ENCODE peak calls at places on chromosomes 13 and 19, in nine cellular contexts. One of them, this sample, is unnamed.
A peak's percentile ranks its signal among the peaks of the same experiment; 100 is the strongest.

GRCh38 chr19:41872775-41873647 is 4.1 kb upstream of the CD79A start:
- DNase-seq in coronary artery: no peak
- DNase-seq in spleen: peak; percentile 94
- DNase-seq in C1 segment of cervical spinal cord: peak; percentile 10
- DNase-seq in NB4: peak; percentile 67
- DNase-seq in Kasumi-1: peak; percentile 74
- DNase-seq in SK-N-SH: peak; percentile 72
- DNase-seq in effector CD4-positive, alpha-beta T cell: peak; percentile 64
- DNase-seq in RCC 7860: peak; percentile 64
- DNase-seq in this sample: peak; percentile 86

GRCh38 chr13:76921516-76921915 is 26.8 kb upstream of the ACOD1 start:
- DNase-seq in coronary artery: no peak
- DNase-seq in spleen: no peak
- DNase-seq in C1 segment of cervical spinal cord: no peak
- DNase-seq in NB4: no peak
- DNase-seq in Kasumi-1: no peak
- DNase-seq in SK-N-SH: no peak
- DNase-seq in effector CD4-positive, alpha-beta T cell: no peak
- DNase-seq in RCC 7860: no peak
- DNase-seq in this sample: no peak

GRCh38 chr19:2661615-2662014 is 40.9 kb downstream of the GNG7 start:
- DNase-seq in coronary artery: no peak
- DNase-seq in spleen: no peak
- DNase-seq in C1 segment of cervical spinal cord: no peak
- DNase-seq in NB4: peak; percentile 37
- DNase-seq in Kasumi-1: peak; percentile 13
- DNase-seq in SK-N-SH: no peak
- DNase-seq in effector CD4-positive, alpha-beta T cell: no peak
- DNase-seq in RCC 7860: no peak
- DNase-seq in this sample: no peak

GRCh38 chr13:25167775-25168174 is 4.3 kb downstream of the AMER2 start:
- DNase-seq in coronary artery: no peak
- DNase-seq in spleen: no peak
- DNase-seq in C1 segment of cervical spinal cord: no peak
- DNase-seq in NB4: no peak
- DNase-seq in Kasumi-1: no peak
- DNase-seq in SK-N-SH: no peak
- DNase-seq in effector CD4-positive, alpha-beta T cell: no peak
- DNase-seq in RCC 7860: no peak
- DNase-seq in this sample: no peak

GRCh38 chr19:50728084-50728737 is 5.0 kb downstream of the CLEC11A start:
- DNase-seq in coronary artery: no peak
- DNase-seq in spleen: no peak
- DNase-seq in C1 segment of cervical spinal cord: peak; percentile 77
- DNase-seq in NB4: peak; percentile 98
- DNase-seq in Kasumi-1: peak; percentile 95
- DNase-seq in SK-N-SH: peak; percentile 79
- DNase-seq in effector CD4-positive, alpha-beta T cell: no peak
- DNase-seq in RCC 7860: no peak
- DNase-seq in this sample: no peak

GRCh38 chr19:11422163-11423068 is 3.3 kb upstream of the RGL3 start:
- DNase-seq in coronary artery: peak; percentile 95
- DNase-seq in spleen: peak; percentile 96
- DNase-seq in C1 segment of cervical spinal cord: peak; percentile 20
- DNase-seq in NB4: peak; percentile 66
- DNase-seq in Kasumi-1: no peak
- DNase-seq in SK-N-SH: peak; percentile 39
- DNase-seq in effector CD4-positive, alpha-beta T cell: peak; percentile 32
- DNase-seq in RCC 7860: no peak
- DNase-seq in this sample: peak; percentile 86

GRCh38 chr19:4971424-4971793 is 2.5 kb downstream of the KDM4B start:
- DNase-seq in coronary artery: no peak
- DNase-seq in spleen: peak; percentile 88
- DNase-seq in C1 segment of cervical spinal cord: no peak
- DNase-seq in NB4: no peak
- DNase-seq in Kasumi-1: no peak
- DNase-seq in SK-N-SH: peak; percentile 61
- DNase-seq in effector CD4-positive, alpha-beta T cell: no peak
- DNase-seq in RCC 7860: no peak
- DNase-seq in this sample: no peak

GRCh38 chr13:29924482-29924884 is 74.1 kb upstream of the UBL3 start:
- DNase-seq in coronary artery: no peak
- DNase-seq in spleen: no peak
- DNase-seq in C1 segment of cervical spinal cord: no peak
- DNase-seq in NB4: no peak
- DNase-seq in Kasumi-1: no peak
- DNase-seq in SK-N-SH: no peak
- DNase-seq in effector CD4-positive, alpha-beta T cell: no peak
- DNase-seq in RCC 7860: peak; percentile 85
- DNase-seq in this sample: peak; percentile 38

GRCh38 chr19:17871878-17872250 is at the start of gene SLC5A5:
- DNase-seq in coronary artery: no peak
- DNase-seq in spleen: peak; percentile 78
- DNase-seq in C1 segment of cervical spinal cord: no peak
- DNase-seq in NB4: peak; percentile 74
- DNase-seq in Kasumi-1: peak; percentile 65
- DNase-seq in SK-N-SH: peak; percentile 64
- DNase-seq in effector CD4-positive, alpha-beta T cell: no peak
- DNase-seq in RCC 7860: no peak
- DNase-seq in this sample: no peak

GRCh38 chr13:25432686-25433085 is 60.9 kb downstream of the ATP8A2 start:
- DNase-seq in coronary artery: no peak
- DNase-seq in spleen: no peak
- DNase-seq in C1 segment of cervical spinal cord: no peak
- DNase-seq in NB4: no peak
- DNase-seq in Kasumi-1: no peak
- DNase-seq in SK-N-SH: no peak
- DNase-seq in effector CD4-positive, alpha-beta T cell: no peak
- DNase-seq in RCC 7860: no peak
- DNase-seq in this sample: no peak

GRCh38 chr13:76885203-76886004 is 801 bp downstream of the KCTD12 start:
- DNase-seq in coronary artery: peak; percentile 82
- DNase-seq in spleen: peak; percentile 94
- DNase-seq in C1 segment of cervical spinal cord: peak; percentile 62
- DNase-seq in NB4: peak; percentile 74
- DNase-seq in Kasumi-1: peak; percentile 45
- DNase-seq in SK-N-SH: peak; percentile 81
- DNase-seq in effector CD4-positive, alpha-beta T cell: peak; percentile 31
- DNase-seq in RCC 7860: no peak
- DNase-seq in this sample: peak; percentile 75

GRCh38 chr19:49809155-49809986 is 3.7 kb downstream of the FUZ start:
- DNase-seq in coronary artery: peak; percentile 87
- DNase-seq in spleen: peak; percentile 92
- DNase-seq in C1 segment of cervical spinal cord: peak; percentile 42
- DNase-seq in NB4: no peak
- DNase-seq in Kasumi-1: no peak
- DNase-seq in SK-N-SH: peak; percentile 79
- DNase-seq in effector CD4-positive, alpha-beta T cell: peak; percentile 43
- DNase-seq in RCC 7860: peak; percentile 5
- DNase-seq in this sample: peak; percentile 42

GRCh38 chr13:100529666-100530065 is 58.9 kb downstream of the GGACT start:
- DNase-seq in coronary artery: peak; percentile 45
- DNase-seq in spleen: no peak
- DNase-seq in C1 segment of cervical spinal cord: no peak
- DNase-seq in NB4: no peak
- DNase-seq in Kasumi-1: no peak
- DNase-seq in SK-N-SH: no peak
- DNase-seq in effector CD4-positive, alpha-beta T cell: no peak
- DNase-seq in RCC 7860: no peak
- DNase-seq in this sample: no peak

GRCh38 chr13:32660227-32660626 is 74.0 kb downstream of the PDS5B start:
- DNase-seq in coronary artery: no peak
- DNase-seq in spleen: no peak
- DNase-seq in C1 segment of cervical spinal cord: no peak
- DNase-seq in NB4: no peak
- DNase-seq in Kasumi-1: no peak
- DNase-seq in SK-N-SH: no peak
- DNase-seq in effector CD4-positive, alpha-beta T cell: no peak
- DNase-seq in RCC 7860: no peak
- DNase-seq in this sample: no peak